ENCODE peak calls at places on chromosomes 6 and 20, in eight cellular contexts. P is heart left ventricle, L is H1, C is HCT116, N is testis, I is A549, U is endothelial cell of umbilical vein, V is stomach. R is an unnamed sample.

GRCh38 chr20:33650753-33651561 is 11.2 kb upstream of the C20orf144 start:
- DNase-seq in U (no peak), I (no peak), P (no peak), V (peak), C (no peak), N (no peak), L (no peak), R (peak)

GRCh38 chr6:126914172-126914571 is 204.3 kb upstream of the RSPO3 start:
- DNase-seq in I (no peak), L (no peak), V (no peak), P (no peak), N (no peak), C (no peak), U (no peak), R (no peak)

GRCh38 chr6:162478191-162478642 is 249.3 kb downstream of the PRKN start:
- DNase-seq in C (no peak), N (peak), V (no peak), I (no peak), P (no peak), L (no peak), U (no peak), R (no peak)

GRCh38 chr6:12602951-12603710 is 113.4 kb upstream of the PHACTR1 start:
- DNase-seq in N (no peak), P (peak), I (peak), L (no peak), U (peak), C (peak), V (peak), R (peak)

GRCh38 chr6:164507197-164507957 is 802.0 kb downstream of the C6orf118 start:
- DNase-seq in V (no peak), N (no peak), P (no peak), U (no peak), L (no peak), C (no peak), I (no peak), R (no peak)

GRCh38 chr6:70668499-70668812 is 773 bp downstream of the SMAP1 start:
- DNase-seq in V (no peak), U (peak), L (no peak), C (peak), I (no peak), P (no peak), N (no peak), R (no peak)

GRCh38 chr6:17042422-17043147 is 59.3 kb upstream of the STMND1 start:
- DNase-seq in U (peak), V (no peak), P (peak), I (peak), L (peak), N (peak), C (peak), R (peak)

GRCh38 chr20:34578521-34579147 is 20.1 kb downstream of the MAP1LC3A start:
- DNase-seq in N (peak), U (no peak), I (no peak), L (no peak), P (peak), V (no peak), C (no peak), R (no peak)

GRCh38 chr6:17656644-17657043 is 50.1 kb downstream of the NUP153 start:
- DNase-seq in P (no peak), V (no peak), N (no peak), L (no peak), U (no peak), C (no peak), I (no peak), R (no peak)

GRCh38 chr6:22442826-22443225 is 126.5 kb upstream of the HDGFL1 start:
- DNase-seq in L (no peak), P (no peak), I (no peak), U (peak), V (no peak), N (no peak), C (no peak), R (no peak)

GRCh38 chr6:149446791-149447376 is 37.9 kb downstream of the ZC3H12D start:
- DNase-seq in L (no peak), U (no peak), V (no peak), P (no peak), I (no peak), N (no peak), C (no peak), R (no peak)

GRCh38 chr6:144315981-144316865 is 31.1 kb downstream of the UTRN start:
- DNase-seq in I (no peak), C (no peak), U (peak), V (no peak), P (no peak), N (no peak), L (no peak), R (no peak)

GRCh38 chr6:156883497-156884252 is 106.5 kb downstream of the ARID1B start:
- DNase-seq in I (no peak), U (peak), P (no peak), N (no peak), C (no peak), V (peak), L (no peak), R (peak)

GRCh38 chr6:52089758-52090348 is 2.4 kb upstream of the PKHD1 start:
- DNase-seq in V (no peak), N (no peak), I (no peak), P (no peak), L (no peak), C (no peak), U (no peak), R (no peak)

GRCh38 chr6:26249959-26250805 is 114.8 kb upstream of the BTN3A2 start:
- DNase-seq in C (no peak), U (peak), L (no peak), V (peak), N (peak), I (peak), P (peak), R (no peak)

GRCh38 chr6:137868721-137869631 is 1.9 kb downstream of the TNFAIP3 start:
- DNase-seq in P (no peak), C (no peak), N (no peak), I (no peak), V (no peak), L (no peak), U (no peak), R (no peak)
- TF ChIP-seq POLR2A in P (no peak), C (no peak), N (no peak), I (no peak), V (no peak), L (no peak), U (no peak), R (no peak)

GRCh38 chr6:13924146-13924948 is 405 bp upstream of the RNF182 start:
- DNase-seq in U (peak), N (peak), L (no peak), V (peak), I (peak), P (peak), C (no peak), R (peak)

GRCh38 chr6:13926378-13926777 is 1.6 kb downstream of the RNF182 start:
- DNase-seq in C (no peak), L (no peak), I (no peak), P (no peak), U (no peak), V (no peak), N (no peak), R (no peak)

GRCh38 chr6:13922750-13923149 is 2.0 kb upstream of the RNF182 start:
- DNase-seq in N (no peak), I (no peak), P (no peak), L (no peak), U (no peak), V (no peak), C (no peak), R (no peak)

GRCh38 chr6:13924949-13925881 is at the start of gene RNF182:
- DNase-seq in L (no peak), V (no peak), P (no peak), N (no peak), U (peak), I (no peak), C (no peak), R (peak)

DNA sequence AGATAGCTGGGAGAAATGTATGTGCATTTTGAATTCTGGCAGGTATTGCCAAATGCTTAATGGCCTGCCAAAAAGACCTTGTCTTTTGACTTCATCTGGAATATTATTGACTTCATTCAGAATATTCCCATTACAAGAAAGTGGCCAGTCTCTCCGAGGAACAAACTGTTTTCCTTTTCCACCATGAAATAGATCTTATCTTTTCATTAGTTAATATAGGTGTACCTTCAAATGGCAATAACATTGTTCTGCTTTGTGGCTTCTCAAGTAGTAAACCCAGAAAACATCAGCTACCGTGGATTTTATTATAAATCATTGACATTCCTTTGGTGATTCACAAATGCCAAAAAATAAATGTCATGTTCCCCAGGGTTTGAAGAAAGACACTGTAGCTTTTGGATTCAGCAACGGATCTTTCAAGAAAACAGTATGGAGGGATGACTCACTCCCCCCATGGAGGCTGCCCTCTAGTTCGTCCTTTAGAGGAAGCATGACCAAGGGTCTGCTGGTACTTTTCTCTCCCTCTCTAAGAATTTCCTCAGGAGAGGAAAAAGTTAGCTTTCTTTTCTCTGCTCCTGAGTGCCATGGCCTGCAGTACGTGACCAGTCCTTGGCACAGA is 1.1 kb upstream of the RNF182 start:
- DNase-seq in P (no peak), C (no peak), V (no peak), N (no peak), U (peak), I (no peak), L (no peak), R (no peak)
- H3K4me3 ChIP-seq in P (no peak), C (peak), V (no peak), N (peak), U (peak), I (peak), L (peak), R (no peak)

DNA sequence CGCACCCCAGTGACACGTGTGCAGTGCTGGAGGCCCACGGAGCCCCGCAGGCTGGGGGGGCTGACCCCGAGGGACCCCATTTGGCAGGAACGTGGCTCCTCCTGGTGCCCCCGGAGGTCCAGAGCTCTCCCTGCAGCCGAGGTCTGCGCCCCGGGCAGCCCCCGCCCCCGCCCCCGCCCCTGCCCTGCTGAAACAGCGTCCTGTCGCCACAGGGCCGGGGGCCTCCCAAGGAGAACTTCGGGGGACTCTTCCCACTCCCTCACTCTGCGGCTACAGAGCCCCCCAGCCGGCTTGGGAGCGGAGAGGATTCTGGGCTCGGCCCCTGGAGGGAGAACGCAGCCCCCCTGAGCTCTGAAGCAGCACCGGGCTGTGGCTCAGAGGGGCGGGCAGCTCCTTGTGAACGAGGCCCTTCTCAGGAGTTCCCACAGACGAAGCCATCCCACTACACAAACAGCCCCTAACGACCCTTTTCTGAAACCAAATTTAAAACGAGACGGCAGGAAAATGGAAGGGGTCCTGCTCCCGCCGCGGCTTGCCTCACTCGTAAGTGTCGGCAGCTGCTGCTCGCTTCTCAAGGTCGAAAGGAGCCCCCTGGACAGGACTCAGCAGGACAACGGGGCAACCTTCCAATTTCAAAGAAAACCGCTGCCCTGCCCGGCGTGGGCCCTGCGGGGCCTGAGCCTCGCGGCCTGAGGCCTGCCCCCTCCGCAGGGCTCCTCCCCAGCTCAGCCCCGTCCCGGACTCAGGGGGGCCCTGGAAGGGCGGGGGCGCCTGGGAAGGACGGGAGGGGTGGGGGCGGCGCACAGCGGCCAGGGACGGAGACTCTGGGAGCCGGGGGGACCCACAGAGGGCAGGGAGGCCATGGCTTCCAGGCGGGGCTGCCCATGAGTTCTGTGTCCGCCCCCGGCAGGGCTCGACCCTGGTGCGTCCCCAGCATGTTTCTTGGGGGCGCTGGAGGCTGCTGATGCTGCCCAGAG is 114.9 kb downstream of the DLL1 start:
- DNase-seq in I (no peak), U (no peak), P (no peak), L (no peak), N (peak), C (no peak), V (no peak), R (no peak)
- TF ChIP-seq POLR2A in I (no peak), U (no peak), P (no peak), L (no peak), N (no peak), C (no peak), V (no peak), R (no peak)

GRCh38 chr6:151806757-151807512 is 547 bp upstream of the ESR1 start:
- DNase-seq in I (no peak), V (no peak), P (no peak), L (no peak), U (no peak), N (no peak), C (no peak), R (no peak)
- H3K4me3 ChIP-seq in I (no peak), V (peak), P (peak), L (peak), U (no peak), N (peak), C (no peak), R (no peak)

DNA sequence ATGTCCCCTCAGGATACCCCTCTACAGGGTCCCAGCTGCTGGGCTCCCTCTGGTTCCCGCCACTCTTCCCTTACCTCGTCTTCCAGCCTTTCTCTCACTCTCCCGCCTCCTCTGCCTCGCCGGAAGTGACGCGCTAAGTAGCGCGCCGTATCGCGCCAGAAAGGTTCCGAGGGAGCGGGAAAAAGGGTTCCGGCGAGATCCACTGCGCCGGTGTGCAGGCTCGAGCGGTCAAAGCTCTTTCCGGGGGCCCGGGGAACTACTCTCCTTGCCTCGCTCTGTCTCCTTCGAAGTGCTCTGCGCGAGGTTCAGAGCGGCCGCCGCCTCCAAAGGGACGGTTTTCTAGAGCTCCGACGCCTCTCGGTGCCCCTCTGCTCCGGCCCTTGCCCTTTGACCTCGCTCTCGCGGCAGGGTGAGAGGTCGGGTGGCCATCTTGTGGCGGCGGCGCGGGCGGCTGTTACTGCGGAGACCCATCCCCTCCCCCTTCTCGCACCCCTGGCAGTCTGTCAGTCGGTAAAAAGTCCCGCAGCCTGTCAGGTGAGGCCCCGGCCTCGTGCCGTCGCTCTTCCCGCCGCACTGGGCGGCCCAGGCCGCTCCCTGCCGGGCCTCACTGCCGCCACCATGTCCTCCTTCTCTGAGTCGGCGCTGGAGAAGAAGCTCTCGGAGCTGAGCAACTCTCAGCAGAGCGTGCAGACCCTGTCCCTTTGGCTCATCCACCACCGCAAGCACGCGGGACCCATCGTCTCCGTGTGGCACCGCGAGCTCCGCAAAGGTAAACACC is at the start of the genes RPRD1B and TTI1:
- DNase-seq in V (peak), N (peak), I (peak), C (peak), P (peak), U (peak), L (peak), R (peak)
- TF ChIP-seq POLR2A in V (peak), N (no peak), I (peak), C (peak), P (peak), U (peak), L (peak), R (peak)

GRCh38 chr6:136039185-136039584 is 187.7 kb downstream of the PDE7B start:
- DNase-seq in U (peak), P (no peak), L (no peak), V (no peak), N (no peak), I (no peak), C (no peak), R (no peak)
- H3K4me3 ChIP-seq in U (peak), P (peak), L (no peak), V (peak), N (peak), I (no peak), C (no peak), R (no peak)

R was measured in body of pancreas.